ENCODE peak calls at places on chromosomes 3 and 15, in ten cellular contexts. One of them, this sample, is unnamed.

GRCh38 chr3:187941135-187941847 is 196.0 kb upstream of the BCL6 start:
- DNase-seq in fibroblast of pulmonary artery: no peak
- DNase-seq in CD4-positive, alpha-beta T cell: no peak
- DNase-seq in psoas muscle: no peak
- DNase-seq in esophagus muscularis mucosa: no peak
- DNase-seq in breast epithelium: no peak
- DNase-seq in cardiac fibroblast: no peak
- DNase-seq in ovary: no peak
- DNase-seq in A549: no peak
- DNase-seq in bronchial epithelial cell: no peak
- DNase-seq in this sample: no peak

GRCh38 chr15:66706840-66707239 is 4.8 kb downstream of the SMAD6 start:
- DNase-seq in fibroblast of pulmonary artery: no peak
- DNase-seq in CD4-positive, alpha-beta T cell: no peak
- DNase-seq in psoas muscle: no peak
- DNase-seq in esophagus muscularis mucosa: no peak
- DNase-seq in breast epithelium: no peak
- DNase-seq in cardiac fibroblast: no peak
- DNase-seq in ovary: no peak
- DNase-seq in A549: no peak
- DNase-seq in bronchial epithelial cell: no peak
- DNase-seq in this sample: no peak

GRCh38 chr3:43503067-43503728 is 118.6 kb downstream of the ANO10 start:
- DNase-seq in fibroblast of pulmonary artery: peak; percentile 65
- DNase-seq in CD4-positive, alpha-beta T cell: no peak
- DNase-seq in psoas muscle: no peak
- DNase-seq in esophagus muscularis mucosa: no peak
- DNase-seq in breast epithelium: no peak
- DNase-seq in cardiac fibroblast: peak; percentile 66
- DNase-seq in ovary: no peak
- DNase-seq in A549: peak; percentile 13
- DNase-seq in bronchial epithelial cell: peak; percentile 45
- DNase-seq in this sample: no peak

GRCh38 chr3:156630081-156630772 is 44.2 kb upstream of the TIPARP start:
- DNase-seq in fibroblast of pulmonary artery: no peak
- DNase-seq in CD4-positive, alpha-beta T cell: no peak
- DNase-seq in psoas muscle: no peak
- DNase-seq in esophagus muscularis mucosa: no peak
- DNase-seq in breast epithelium: no peak
- DNase-seq in cardiac fibroblast: no peak
- DNase-seq in ovary: no peak
- DNase-seq in A549: no peak
- DNase-seq in bronchial epithelial cell: peak; percentile 85
- DNase-seq in this sample: no peak

GRCh38 chr3:100875239-100875638 is 118.0 kb downstream of the ABI3BP start:
- DNase-seq in fibroblast of pulmonary artery: peak; percentile 64
- DNase-seq in CD4-positive, alpha-beta T cell: no peak
- DNase-seq in psoas muscle: no peak
- DNase-seq in esophagus muscularis mucosa: no peak
- DNase-seq in breast epithelium: no peak
- DNase-seq in cardiac fibroblast: peak; percentile 67
- DNase-seq in ovary: peak; percentile 61
- DNase-seq in A549: no peak
- DNase-seq in bronchial epithelial cell: peak; percentile 82
- DNase-seq in this sample: peak; percentile 48

GRCh38 chr3:161913786-161914389 is 417.3 kb downstream of the OTOL1 start:
- DNase-seq in fibroblast of pulmonary artery: peak; percentile 66
- DNase-seq in CD4-positive, alpha-beta T cell: no peak
- DNase-seq in psoas muscle: no peak
- DNase-seq in esophagus muscularis mucosa: no peak
- DNase-seq in breast epithelium: no peak
- DNase-seq in cardiac fibroblast: peak; percentile 79
- DNase-seq in ovary: no peak
- DNase-seq in A549: peak; percentile 36
- DNase-seq in bronchial epithelial cell: peak; percentile 17
- DNase-seq in this sample: no peak

GRCh38 chr3:188156051-188156450 is 2.1 kb downstream of the LPP start:
- DNase-seq in fibroblast of pulmonary artery: no peak
- DNase-seq in CD4-positive, alpha-beta T cell: no peak
- DNase-seq in psoas muscle: no peak
- DNase-seq in esophagus muscularis mucosa: no peak
- DNase-seq in breast epithelium: no peak
- DNase-seq in cardiac fibroblast: no peak
- DNase-seq in ovary: no peak
- DNase-seq in A549: no peak
- DNase-seq in bronchial epithelial cell: no peak
- DNase-seq in this sample: no peak

GRCh38 chr15:74552761-74553441 is 11.9 kb downstream of the ARID3B start:
- DNase-seq in fibroblast of pulmonary artery: no peak
- DNase-seq in CD4-positive, alpha-beta T cell: no peak
- DNase-seq in psoas muscle: no peak
- DNase-seq in esophagus muscularis mucosa: no peak
- DNase-seq in breast epithelium: no peak
- DNase-seq in cardiac fibroblast: no peak
- DNase-seq in ovary: no peak
- DNase-seq in A549: no peak
- DNase-seq in bronchial epithelial cell: no peak
- DNase-seq in this sample: no peak

GRCh38 chr15:57861805-57862586 is 155.5 kb downstream of the POLR2M start:
- DNase-seq in fibroblast of pulmonary artery: peak; percentile 79
- DNase-seq in CD4-positive, alpha-beta T cell: no peak
- DNase-seq in psoas muscle: no peak
- DNase-seq in esophagus muscularis mucosa: peak; percentile 62
- DNase-seq in breast epithelium: no peak
- DNase-seq in cardiac fibroblast: peak; percentile 85
- DNase-seq in ovary: no peak
- DNase-seq in A549: no peak
- DNase-seq in bronchial epithelial cell: peak; percentile 54
- DNase-seq in this sample: no peak

GRCh38 chr15:26235148-26235769 is 372.1 kb upstream of the ATP10A start:
- DNase-seq in fibroblast of pulmonary artery: no peak
- DNase-seq in CD4-positive, alpha-beta T cell: no peak
- DNase-seq in psoas muscle: no peak
- DNase-seq in esophagus muscularis mucosa: no peak
- DNase-seq in breast epithelium: no peak
- DNase-seq in cardiac fibroblast: no peak
- DNase-seq in ovary: no peak
- DNase-seq in A549: no peak
- DNase-seq in bronchial epithelial cell: no peak
- DNase-seq in this sample: no peak

GRCh38 chr3:48997714-48998637 is 7.9 kb downstream of the P4HTM start:
- DNase-seq in fibroblast of pulmonary artery: no peak
- DNase-seq in CD4-positive, alpha-beta T cell: no peak
- DNase-seq in psoas muscle: no peak
- DNase-seq in esophagus muscularis mucosa: no peak
- DNase-seq in breast epithelium: no peak
- DNase-seq in cardiac fibroblast: no peak
- DNase-seq in ovary: no peak
- DNase-seq in A549: no peak
- DNase-seq in bronchial epithelial cell: no peak
- DNase-seq in this sample: no peak

GRCh38 chr3:48996640-48997039 is 6.6 kb downstream of the P4HTM start:
- DNase-seq in fibroblast of pulmonary artery: no peak
- DNase-seq in CD4-positive, alpha-beta T cell: no peak
- DNase-seq in psoas muscle: no peak
- DNase-seq in esophagus muscularis mucosa: no peak
- DNase-seq in breast epithelium: no peak
- DNase-seq in cardiac fibroblast: no peak
- DNase-seq in ovary: no peak
- DNase-seq in A549: no peak
- DNase-seq in bronchial epithelial cell: no peak
- DNase-seq in this sample: no peak

GRCh38 chr3:48993834-48994233 is 3.8 kb downstream of the P4HTM start:
- DNase-seq in fibroblast of pulmonary artery: no peak
- DNase-seq in CD4-positive, alpha-beta T cell: no peak
- DNase-seq in psoas muscle: no peak
- DNase-seq in esophagus muscularis mucosa: no peak
- DNase-seq in breast epithelium: no peak
- DNase-seq in cardiac fibroblast: no peak
- DNase-seq in ovary: no peak
- DNase-seq in A549: no peak
- DNase-seq in bronchial epithelial cell: no peak
- DNase-seq in this sample: no peak

GRCh38 chr3:48999085-48999858 is 7.9 kb upstream of the WDR6 start:
- DNase-seq in fibroblast of pulmonary artery: no peak
- DNase-seq in CD4-positive, alpha-beta T cell: no peak
- DNase-seq in psoas muscle: no peak
- DNase-seq in esophagus muscularis mucosa: no peak
- DNase-seq in breast epithelium: no peak
- DNase-seq in cardiac fibroblast: no peak
- DNase-seq in ovary: no peak
- DNase-seq in A549: no peak
- DNase-seq in bronchial epithelial cell: no peak
- DNase-seq in this sample: no peak

GRCh38 chr3:48997102-48997637 is 7.1 kb downstream of the P4HTM start:
- DNase-seq in fibroblast of pulmonary artery: no peak
- DNase-seq in CD4-positive, alpha-beta T cell: no peak
- DNase-seq in psoas muscle: no peak
- DNase-seq in esophagus muscularis mucosa: no peak
- DNase-seq in breast epithelium: no peak
- DNase-seq in cardiac fibroblast: no peak
- DNase-seq in ovary: no peak
- DNase-seq in A549: no peak
- DNase-seq in bronchial epithelial cell: no peak
- DNase-seq in this sample: no peak
- TF ChIP-seq CTCF in fibroblast of pulmonary artery: no peak
- TF ChIP-seq CTCF in CD4-positive, alpha-beta T cell: no peak
- TF ChIP-seq CTCF in psoas muscle: no peak
- TF ChIP-seq CTCF in esophagus muscularis mucosa: no peak
- TF ChIP-seq CTCF in breast epithelium: no peak
- TF ChIP-seq CTCF in cardiac fibroblast: no peak
- TF ChIP-seq CTCF in ovary: no peak
- TF ChIP-seq CTCF in A549: no peak
- TF ChIP-seq CTCF in bronchial epithelial cell: no peak
- TF ChIP-seq CTCF in this sample: no peak

DNA sequence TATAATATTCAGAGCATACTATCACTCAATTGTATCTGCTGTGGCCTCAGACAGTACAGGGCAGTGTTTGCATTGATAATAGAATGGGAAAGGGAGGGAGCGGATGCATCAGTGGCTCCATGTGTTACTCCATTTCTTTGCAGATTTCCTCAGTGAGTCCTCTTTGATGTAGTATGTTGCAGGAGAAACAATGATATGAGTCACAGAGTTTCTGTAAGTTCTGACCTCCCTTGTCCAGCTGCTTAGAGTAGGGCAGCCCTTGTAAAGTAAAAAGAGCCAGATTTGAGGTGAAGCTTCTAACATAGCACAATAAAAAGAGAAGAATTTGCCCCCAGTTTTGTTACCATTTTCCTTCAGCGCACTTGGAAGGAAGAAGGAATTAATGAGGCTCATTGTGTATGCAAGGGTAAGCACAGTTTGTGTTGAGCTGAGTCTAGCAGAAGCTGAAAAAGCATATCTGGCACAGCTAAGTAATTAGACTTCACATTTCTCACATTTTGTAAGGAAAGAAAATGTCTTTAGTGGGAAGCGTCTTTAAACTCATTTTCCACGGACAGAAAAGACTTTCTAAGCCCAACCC is 555.8 kb upstream of the IL12A start:
- DNase-seq in fibroblast of pulmonary artery: peak; percentile 60
- DNase-seq in CD4-positive, alpha-beta T cell: no peak
- DNase-seq in psoas muscle: no peak
- DNase-seq in esophagus muscularis mucosa: peak; percentile 34
- DNase-seq in breast epithelium: no peak
- DNase-seq in cardiac fibroblast: peak; percentile 77
- DNase-seq in ovary: no peak
- DNase-seq in A549: no peak
- DNase-seq in bronchial epithelial cell: peak; percentile 30
- DNase-seq in this sample: no peak
- TF ChIP-seq CTCF in fibroblast of pulmonary artery: no peak
- TF ChIP-seq CTCF in CD4-positive, alpha-beta T cell: no peak
- TF ChIP-seq CTCF in psoas muscle: no peak
- TF ChIP-seq CTCF in esophagus muscularis mucosa: no peak
- TF ChIP-seq CTCF in breast epithelium: no peak
- TF ChIP-seq CTCF in cardiac fibroblast: no peak
- TF ChIP-seq CTCF in ovary: no peak
- TF ChIP-seq CTCF in A549: no peak
- TF ChIP-seq CTCF in bronchial epithelial cell: no peak
- TF ChIP-seq CTCF in this sample: no peak

GRCh38 chr3:127884069-127884468 is 31.0 kb upstream of the KBTBD12 start:
- DNase-seq in fibroblast of pulmonary artery: no peak
- DNase-seq in CD4-positive, alpha-beta T cell: no peak
- DNase-seq in psoas muscle: no peak
- DNase-seq in esophagus muscularis mucosa: no peak
- DNase-seq in breast epithelium: no peak
- DNase-seq in cardiac fibroblast: no peak
- DNase-seq in ovary: no peak
- DNase-seq in A549: no peak
- DNase-seq in bronchial epithelial cell: no peak
- DNase-seq in this sample: no peak
- TF ChIP-seq CTCF in fibroblast of pulmonary artery: no peak
- TF ChIP-seq CTCF in CD4-positive, alpha-beta T cell: no peak
- TF ChIP-seq CTCF in psoas muscle: no peak
- TF ChIP-seq CTCF in esophagus muscularis mucosa: no peak
- TF ChIP-seq CTCF in breast epithelium: no peak
- TF ChIP-seq CTCF in cardiac fibroblast: no peak
- TF ChIP-seq CTCF in ovary: no peak
- TF ChIP-seq CTCF in A549: no peak
- TF ChIP-seq CTCF in bronchial epithelial cell: no peak
- TF ChIP-seq CTCF in this sample: no peak

GRCh38 chr15:86317379-86317745 is 237.7 kb downstream of the AGBL1 start:
- DNase-seq in fibroblast of pulmonary artery: no peak
- DNase-seq in CD4-positive, alpha-beta T cell: no peak
- DNase-seq in psoas muscle: no peak
- DNase-seq in esophagus muscularis mucosa: no peak
- DNase-seq in breast epithelium: no peak
- DNase-seq in cardiac fibroblast: no peak
- DNase-seq in ovary: no peak
- DNase-seq in A549: no peak
- DNase-seq in bronchial epithelial cell: peak; percentile 92
- DNase-seq in this sample: no peak

GRCh38 chr15:86316699-86317378 is 237.2 kb downstream of the AGBL1 start:
- DNase-seq in fibroblast of pulmonary artery: no peak
- DNase-seq in CD4-positive, alpha-beta T cell: no peak
- DNase-seq in psoas muscle: no peak
- DNase-seq in esophagus muscularis mucosa: no peak
- DNase-seq in breast epithelium: no peak
- DNase-seq in cardiac fibroblast: no peak
- DNase-seq in ovary: no peak
- DNase-seq in A549: no peak
- DNase-seq in bronchial epithelial cell: no peak
- DNase-seq in this sample: no peak

GRCh38 chr15:86311568-86312280 is 232.1 kb downstream of the AGBL1 start:
- DNase-seq in fibroblast of pulmonary artery: no peak
- DNase-seq in CD4-positive, alpha-beta T cell: no peak
- DNase-seq in psoas muscle: no peak
- DNase-seq in esophagus muscularis mucosa: no peak
- DNase-seq in breast epithelium: no peak
- DNase-seq in cardiac fibroblast: no peak
- DNase-seq in ovary: no peak
- DNase-seq in A549: no peak
- DNase-seq in bronchial epithelial cell: peak; percentile 20
- DNase-seq in this sample: no peak

DNA sequence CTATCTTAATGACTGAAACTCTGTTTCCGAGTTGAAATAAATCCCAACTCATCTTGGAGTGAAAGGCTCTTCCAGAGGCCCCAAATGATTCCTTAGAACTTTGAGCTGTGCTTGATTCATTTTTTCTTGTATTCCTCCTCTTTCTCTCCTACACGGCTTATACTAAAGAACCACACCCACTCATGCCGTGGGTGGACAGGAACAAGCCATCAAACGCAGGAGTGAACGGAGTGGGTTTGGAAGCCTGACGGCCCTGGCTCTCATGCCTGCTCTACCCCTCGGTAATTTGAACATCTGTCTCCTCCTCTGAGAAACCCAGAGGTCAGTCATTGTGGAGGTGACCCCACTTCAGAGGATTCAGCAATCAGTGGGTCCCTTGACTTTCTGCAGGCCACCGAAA is 236.5 kb downstream of the AGBL1 start:
- DNase-seq in fibroblast of pulmonary artery: no peak
- DNase-seq in CD4-positive, alpha-beta T cell: no peak
- DNase-seq in psoas muscle: no peak
- DNase-seq in esophagus muscularis mucosa: no peak
- DNase-seq in breast epithelium: no peak
- DNase-seq in cardiac fibroblast: no peak
- DNase-seq in ovary: no peak
- DNase-seq in A549: no peak
- DNase-seq in bronchial epithelial cell: no peak
- DNase-seq in this sample: no peak
- TF ChIP-seq CTCF in fibroblast of pulmonary artery: no peak
- TF ChIP-seq CTCF in CD4-positive, alpha-beta T cell: no peak
- TF ChIP-seq CTCF in psoas muscle: no peak
- TF ChIP-seq CTCF in esophagus muscularis mucosa: no peak
- TF ChIP-seq CTCF in breast epithelium: no peak
- TF ChIP-seq CTCF in cardiac fibroblast: no peak
- TF ChIP-seq CTCF in ovary: no peak
- TF ChIP-seq CTCF in A549: no peak
- TF ChIP-seq CTCF in bronchial epithelial cell: no peak
- TF ChIP-seq CTCF in this sample: no peak